ENCODE peak calls at places on chromosomes 11 and 22, in seven cellular contexts. One of them, this sample, is unnamed.
A peak's percentile ranks its signal among the peaks of the same experiment; 100 is the strongest.

GRCh38 chr22:17606472-17606871 is 22.1 kb downstream of the ATP6V1E1 start:
- DNase-seq in MG63: no peak
- DNase-seq in endothelial cell: no peak
- DNase-seq in activated T-cell treated with anti-CD3 and anti-CD28 coated beads, Interleukin-2, amount 50 U/mL, for 48 hours: no peak
- DNase-seq in DMS153: no peak
- DNase-seq in GM03348: no peak
- DNase-seq in GDM1: no peak
- DNase-seq in this sample: no peak

GRCh38 chr11:503179-503981 is 3.7 kb downstream of the RNH1 start:
- DNase-seq in MG63: peak; percentile 90
- DNase-seq in endothelial cell: no peak
- DNase-seq in activated T-cell treated with anti-CD3 and anti-CD28 coated beads, Interleukin-2, amount 50 U/mL, for 48 hours: peak; percentile 52
- DNase-seq in DMS153: no peak
- DNase-seq in GM03348: peak; percentile 81
- DNase-seq in GDM1: no peak
- DNase-seq in this sample: no peak

GRCh38 chr11:27847496-27847895 is 147.2 kb upstream of the BDNF start:
- DNase-seq in MG63: no peak
- DNase-seq in endothelial cell: no peak
- DNase-seq in activated T-cell treated with anti-CD3 and anti-CD28 coated beads, Interleukin-2, amount 50 U/mL, for 48 hours: no peak
- DNase-seq in DMS153: no peak
- DNase-seq in GM03348: peak; percentile 15
- DNase-seq in GDM1: no peak
- DNase-seq in this sample: no peak

GRCh38 chr11:12540075-12540685 is 134.0 kb upstream of the TEAD1 start:
- DNase-seq in MG63: no peak
- DNase-seq in endothelial cell: no peak
- DNase-seq in activated T-cell treated with anti-CD3 and anti-CD28 coated beads, Interleukin-2, amount 50 U/mL, for 48 hours: no peak
- DNase-seq in DMS153: no peak
- DNase-seq in GM03348: peak; percentile 29
- DNase-seq in GDM1: no peak
- DNase-seq in this sample: no peak

GRCh38 chr11:118872403-118872821 is 11.3 kb upstream of the CXCR5 start:
- DNase-seq in MG63: no peak
- DNase-seq in endothelial cell: no peak
- DNase-seq in activated T-cell treated with anti-CD3 and anti-CD28 coated beads, Interleukin-2, amount 50 U/mL, for 48 hours: no peak
- DNase-seq in DMS153: no peak
- DNase-seq in GM03348: no peak
- DNase-seq in GDM1: no peak
- DNase-seq in this sample: no peak

GRCh38 chr11:3169235-3169951 is 4.3 kb upstream of the OSBPL5 start:
- DNase-seq in MG63: peak; percentile 38
- DNase-seq in endothelial cell: no peak
- DNase-seq in activated T-cell treated with anti-CD3 and anti-CD28 coated beads, Interleukin-2, amount 50 U/mL, for 48 hours: peak; percentile 51
- DNase-seq in DMS153: no peak
- DNase-seq in GM03348: peak; percentile 88
- DNase-seq in GDM1: no peak
- DNase-seq in this sample: peak; percentile 75

GRCh38 chr11:75014129-75014528 is 25.4 kb downstream of the NEU3 start:
- DNase-seq in MG63: peak; percentile 42
- DNase-seq in endothelial cell: no peak
- DNase-seq in activated T-cell treated with anti-CD3 and anti-CD28 coated beads, Interleukin-2, amount 50 U/mL, for 48 hours: no peak
- DNase-seq in DMS153: no peak
- DNase-seq in GM03348: peak; percentile 71
- DNase-seq in GDM1: no peak
- DNase-seq in this sample: peak; percentile 47

GRCh38 chr11:102010776-102011500 is 36.3 kb upstream of the CFAP300 start:
- DNase-seq in MG63: peak; percentile 95
- DNase-seq in endothelial cell: peak; percentile 55
- DNase-seq in activated T-cell treated with anti-CD3 and anti-CD28 coated beads, Interleukin-2, amount 50 U/mL, for 48 hours: no peak
- DNase-seq in DMS153: no peak
- DNase-seq in GM03348: peak; percentile 95
- DNase-seq in GDM1: no peak
- DNase-seq in this sample: peak; percentile 86

GRCh38 chr22:46172522-46172921 is 22.2 kb downstream of the PPARA start:
- DNase-seq in MG63: peak; percentile 26
- DNase-seq in endothelial cell: no peak
- DNase-seq in activated T-cell treated with anti-CD3 and anti-CD28 coated beads, Interleukin-2, amount 50 U/mL, for 48 hours: no peak
- DNase-seq in DMS153: no peak
- DNase-seq in GM03348: no peak
- DNase-seq in GDM1: no peak
- DNase-seq in this sample: no peak

GRCh38 chr22:44424867-44425351 is 73.1 kb downstream of the RTL6 start:
- DNase-seq in MG63: no peak
- DNase-seq in endothelial cell: no peak
- DNase-seq in activated T-cell treated with anti-CD3 and anti-CD28 coated beads, Interleukin-2, amount 50 U/mL, for 48 hours: no peak
- DNase-seq in DMS153: peak; percentile 25
- DNase-seq in GM03348: no peak
- DNase-seq in GDM1: no peak
- DNase-seq in this sample: no peak

GRCh38 chr22:24063361-24063760 is 52.3 kb downstream of the CABIN1 start:
- DNase-seq in MG63: no peak
- DNase-seq in endothelial cell: no peak
- DNase-seq in activated T-cell treated with anti-CD3 and anti-CD28 coated beads, Interleukin-2, amount 50 U/mL, for 48 hours: no peak
- DNase-seq in DMS153: no peak
- DNase-seq in GM03348: no peak
- DNase-seq in GDM1: no peak
- DNase-seq in this sample: no peak

GRCh38 chr11:112958670-112959069 is 2.5 kb upstream of the NCAM1 start:
- DNase-seq in MG63: peak; percentile 49
- DNase-seq in endothelial cell: no peak
- DNase-seq in activated T-cell treated with anti-CD3 and anti-CD28 coated beads, Interleukin-2, amount 50 U/mL, for 48 hours: no peak
- DNase-seq in DMS153: no peak
- DNase-seq in GM03348: peak; percentile 24
- DNase-seq in GDM1: no peak
- DNase-seq in this sample: peak; percentile 29

GRCh38 chr11:43943357-43943930 is 1.0 kb downstream of the C11orf96 start:
- DNase-seq in MG63: no peak
- DNase-seq in endothelial cell: peak; percentile 20
- DNase-seq in activated T-cell treated with anti-CD3 and anti-CD28 coated beads, Interleukin-2, amount 50 U/mL, for 48 hours: peak; percentile 29
- DNase-seq in DMS153: no peak
- DNase-seq in GM03348: peak; percentile 33
- DNase-seq in GDM1: no peak
- DNase-seq in this sample: no peak

GRCh38 chr22:37019309-37020191 is at the start of the genes MPST and TST:
- DNase-seq in MG63: peak; percentile 77
- DNase-seq in endothelial cell: peak; percentile 76
- DNase-seq in activated T-cell treated with anti-CD3 and anti-CD28 coated beads, Interleukin-2, amount 50 U/mL, for 48 hours: peak; percentile 54
- DNase-seq in DMS153: peak; percentile 35
- DNase-seq in GM03348: peak; percentile 96
- DNase-seq in GDM1: peak; percentile 67
- DNase-seq in this sample: peak; percentile 70

GRCh38 chr22:46040471-46041465 is 63.8 kb upstream of the WNT7B start:
- DNase-seq in MG63: no peak
- DNase-seq in endothelial cell: no peak
- DNase-seq in activated T-cell treated with anti-CD3 and anti-CD28 coated beads, Interleukin-2, amount 50 U/mL, for 48 hours: no peak
- DNase-seq in DMS153: peak; percentile 60
- DNase-seq in GM03348: no peak
- DNase-seq in GDM1: no peak
- DNase-seq in this sample: no peak

GRCh38 chr11:108886608-108887007 is 221.7 kb downstream of the DDX10 start:
- DNase-seq in MG63: no peak
- DNase-seq in endothelial cell: no peak
- DNase-seq in activated T-cell treated with anti-CD3 and anti-CD28 coated beads, Interleukin-2, amount 50 U/mL, for 48 hours: no peak
- DNase-seq in DMS153: no peak
- DNase-seq in GM03348: peak; percentile 14
- DNase-seq in GDM1: no peak
- DNase-seq in this sample: peak; percentile 7